ENCODE peak calls at places on chromosomes 4 and X, in four cellular contexts. One of them, this sample, is unnamed.

GRCh38 chrX:119755981-119756533 is 2.3 kb upstream of the SOWAHD start:
- DNase-seq in psoas muscle: no peak
- DNase-seq in tibial artery: no peak
- DNase-seq in brain microvascular endothelial cell: no peak
- DNase-seq in this sample: no peak

GRCh38 chrX:131779313-131779712 is 235.4 kb downstream of the OR13H1 start:
- DNase-seq in psoas muscle: no peak
- DNase-seq in tibial artery: no peak
- DNase-seq in brain microvascular endothelial cell: no peak
- DNase-seq in this sample: no peak

GRCh38 chrX:41314204-41314603 is 19.8 kb upstream of the DDX3X start:
- DNase-seq in psoas muscle: no peak
- DNase-seq in tibial artery: no peak
- DNase-seq in brain microvascular endothelial cell: no peak
- DNase-seq in this sample: no peak

GRCh38 chr4:72366601-72367000 is 202.4 kb downstream of the ADAMTS3 start:
- DNase-seq in psoas muscle: no peak
- DNase-seq in tibial artery: no peak
- DNase-seq in brain microvascular endothelial cell: no peak
- DNase-seq in this sample: no peak

GRCh38 chrX:130654409-130654970 is 248.5 kb downstream of the ENOX2 start:
- DNase-seq in psoas muscle: no peak
- DNase-seq in tibial artery: no peak
- DNase-seq in brain microvascular endothelial cell: no peak
- DNase-seq in this sample: peak

GRCh38 chrX:39772057-39772832 is 325.5 kb downstream of the BCOR start:
- DNase-seq in psoas muscle: no peak
- DNase-seq in tibial artery: no peak
- DNase-seq in brain microvascular endothelial cell: peak
- DNase-seq in this sample: peak

GRCh38 chr4:85086721-85087120 is 120.2 kb upstream of the WDFY3 start:
- DNase-seq in psoas muscle: no peak
- DNase-seq in tibial artery: no peak
- DNase-seq in brain microvascular endothelial cell: no peak
- DNase-seq in this sample: no peak

GRCh38 chr4:929970-930625 is 2.0 kb downstream of the GAK start:
- DNase-seq in psoas muscle: no peak
- DNase-seq in tibial artery: no peak
- DNase-seq in brain microvascular endothelial cell: no peak
- DNase-seq in this sample: no peak

GRCh38 chr4:184385705-184386141 is 88.6 kb downstream of the IRF2 start:
- DNase-seq in psoas muscle: no peak
- DNase-seq in tibial artery: peak
- DNase-seq in brain microvascular endothelial cell: no peak
- DNase-seq in this sample: no peak

GRCh38 chr4:125314676-125315570 is at the start of gene FAT4:
- DNase-seq in psoas muscle: peak
- DNase-seq in tibial artery: peak
- DNase-seq in brain microvascular endothelial cell: peak
- DNase-seq in this sample: peak

GRCh38 chr4:55297346-55297745 is 48.7 kb upstream of the SRD5A3 start:
- DNase-seq in psoas muscle: no peak
- DNase-seq in tibial artery: no peak
- DNase-seq in brain microvascular endothelial cell: peak
- DNase-seq in this sample: peak

GRCh38 chr4:119099227-119099910 is 36.3 kb upstream of the MYOZ2 start:
- DNase-seq in psoas muscle: no peak
- DNase-seq in tibial artery: no peak
- DNase-seq in brain microvascular endothelial cell: no peak
- DNase-seq in this sample: peak

GRCh38 chrX:68827848-68828562 is 816 bp upstream of the EFNB1 start:
- DNase-seq in psoas muscle: peak
- DNase-seq in tibial artery: peak
- DNase-seq in brain microvascular endothelial cell: peak
- DNase-seq in this sample: peak

GRCh38 chr4:122764071-122764807 is 31.7 kb downstream of the BBS12 start:
- DNase-seq in psoas muscle: no peak
- DNase-seq in tibial artery: no peak
- DNase-seq in brain microvascular endothelial cell: no peak
- DNase-seq in this sample: peak
- TF ChIP-seq CTCF in psoas muscle: no peak
- TF ChIP-seq CTCF in tibial artery: no peak
- TF ChIP-seq CTCF in brain microvascular endothelial cell: no peak
- TF ChIP-seq CTCF in this sample: no peak

DNA sequence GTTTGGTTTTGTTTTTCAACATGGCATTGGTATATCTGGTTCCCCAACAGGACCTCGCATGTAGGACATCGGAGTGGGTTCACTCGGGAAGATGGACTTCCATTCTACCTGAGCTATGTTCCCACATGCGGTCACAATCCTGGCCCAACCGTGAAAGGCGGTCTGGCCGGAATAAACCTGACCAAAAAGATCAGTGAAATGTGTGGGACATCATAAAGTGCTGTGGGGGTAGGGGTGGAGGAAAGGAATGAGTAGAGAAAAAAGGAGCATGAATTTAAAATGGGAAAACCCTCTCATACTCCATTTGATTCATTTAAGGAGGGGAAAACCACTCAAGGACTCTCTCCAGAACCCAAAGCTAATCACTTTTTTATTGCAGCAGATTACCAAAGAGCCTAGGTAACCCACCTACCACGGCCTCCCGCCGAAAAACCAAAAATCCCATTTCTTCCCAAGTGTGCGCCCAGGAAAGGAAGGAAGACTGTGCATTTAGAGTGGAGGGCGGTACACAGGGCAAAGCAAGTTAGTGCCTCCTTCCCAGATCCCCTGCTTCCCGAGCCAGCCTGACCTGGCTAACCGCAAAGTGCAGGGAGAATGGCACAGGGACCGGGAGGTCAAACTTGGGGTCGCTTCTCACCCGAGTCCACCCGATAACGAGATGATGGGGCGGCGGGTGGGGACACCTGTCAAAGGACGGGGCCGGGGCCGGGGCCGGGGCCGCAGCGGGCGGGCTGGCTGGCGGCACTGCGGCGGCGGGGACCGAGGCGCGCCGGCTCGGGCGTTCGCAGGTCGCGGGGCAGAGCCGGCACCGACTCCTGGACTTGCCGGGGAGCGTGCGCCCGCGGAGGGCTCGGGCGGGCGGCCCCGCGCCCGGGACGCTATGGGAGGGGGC is 689 bp downstream of the TMEM150C start:
- DNase-seq in psoas muscle: no peak
- DNase-seq in tibial artery: no peak
- DNase-seq in brain microvascular endothelial cell: no peak
- DNase-seq in this sample: no peak
- H3K4me3 ChIP-seq in psoas muscle: peak
- H3K4me3 ChIP-seq in tibial artery: peak
- H3K4me3 ChIP-seq in brain microvascular endothelial cell: peak
- H3K4me3 ChIP-seq in this sample: peak

GRCh38 chr4:114386637-114387233 is 211.9 kb upstream of the UGT8 start:
- DNase-seq in psoas muscle: no peak
- DNase-seq in tibial artery: no peak
- DNase-seq in brain microvascular endothelial cell: peak
- DNase-seq in this sample: peak

GRCh38 chr4:114385195-114385985 is 213.2 kb upstream of the UGT8 start:
- DNase-seq in psoas muscle: no peak
- DNase-seq in tibial artery: no peak
- DNase-seq in brain microvascular endothelial cell: no peak
- DNase-seq in this sample: no peak

GRCh38 chr4:114383721-114384120 is 214.9 kb upstream of the UGT8 start:
- DNase-seq in psoas muscle: no peak
- DNase-seq in tibial artery: no peak
- DNase-seq in brain microvascular endothelial cell: peak
- DNase-seq in this sample: peak

GRCh38 chr4:114383055-114383454 is 215.6 kb upstream of the UGT8 start:
- DNase-seq in psoas muscle: no peak
- DNase-seq in tibial artery: no peak
- DNase-seq in brain microvascular endothelial cell: no peak
- DNase-seq in this sample: no peak

DNA sequence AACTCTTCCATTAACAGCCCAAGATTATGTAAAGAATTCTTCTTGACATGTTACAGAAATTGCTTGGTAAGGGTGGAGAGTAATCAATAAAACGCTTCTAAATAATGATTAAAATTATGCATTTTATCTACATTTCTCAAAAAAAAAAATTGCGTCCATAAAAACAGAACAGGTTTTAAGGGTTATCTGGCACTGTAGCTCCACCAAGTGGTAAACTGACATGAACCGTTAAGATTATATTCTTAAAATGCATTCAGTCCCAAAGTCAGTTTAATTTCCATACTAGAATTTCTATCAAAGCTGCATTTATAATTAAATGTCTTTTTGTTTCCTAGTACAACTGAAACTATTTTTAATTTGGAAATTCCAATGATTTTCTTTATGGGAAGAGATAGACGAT is 214.0 kb upstream of the UGT8 start:
- DNase-seq in psoas muscle: no peak
- DNase-seq in tibial artery: no peak
- DNase-seq in brain microvascular endothelial cell: peak
- DNase-seq in this sample: peak
- TF ChIP-seq CTCF in psoas muscle: peak
- TF ChIP-seq CTCF in tibial artery: peak
- TF ChIP-seq CTCF in brain microvascular endothelial cell: peak
- TF ChIP-seq CTCF in this sample: peak

GRCh38 chrX:151633157-151633556 is 62.1 kb upstream of the PRRG3 start:
- DNase-seq in psoas muscle: no peak
- DNase-seq in tibial artery: no peak
- DNase-seq in brain microvascular endothelial cell: no peak
- DNase-seq in this sample: no peak
- H3K4me3 ChIP-seq in psoas muscle: no peak
- H3K4me3 ChIP-seq in tibial artery: no peak
- H3K4me3 ChIP-seq in brain microvascular endothelial cell: no peak
- H3K4me3 ChIP-seq in this sample: no peak

This sample was measured in astrocyte of the spinal cord.